ENCODE peak calls at places on chromosomes 4 and X, in four cellular contexts. One of them, this sample, is unnamed. For H3K4me1, the result is how much of the 10 kb centered on the place peaks cover.

GRCh38 chrX:81120936-81121351 is 80.8 kb downstream of the HMGN5 start:
- DNase-seq in upper lobe of left lung: peak
- DNase-seq in spleen: no peak
- DNase-seq in K562: peak
- DNase-seq in this sample: no peak

GRCh38 chr4:142405021-142405991 is 440.8 kb downstream of the INPP4B start:
- DNase-seq in spleen: no peak
- DNase-seq in K562: no peak
- DNase-seq in upper lobe of left lung: peak
- DNase-seq in this sample: no peak

GRCh38 chr4:113701156-113701555 is 60.4 kb downstream of the CAMK2D start:
- DNase-seq in K562: no peak
- DNase-seq in upper lobe of left lung: no peak
- DNase-seq in spleen: no peak
- DNase-seq in this sample: no peak

GRCh38 chr4:13208558-13209193 is 275.5 kb downstream of the RAB28 start:
- DNase-seq in spleen: no peak
- DNase-seq in upper lobe of left lung: no peak
- DNase-seq in K562: peak
- DNase-seq in this sample: no peak

GRCh38 chr4:84915396-84915780 is 51.1 kb downstream of the WDFY3 start:
- DNase-seq in upper lobe of left lung: no peak
- DNase-seq in spleen: no peak
- DNase-seq in K562: no peak
- DNase-seq in this sample: no peak

GRCh38 chr4:84319124-84319523 is 180.0 kb downstream of the NKX6-1 start:
- DNase-seq in spleen: no peak
- DNase-seq in K562: no peak
- DNase-seq in upper lobe of left lung: peak
- DNase-seq in this sample: no peak

GRCh38 chr4:82519072-82519471 is 42.7 kb downstream of the TMEM150C start:
- DNase-seq in spleen: no peak
- DNase-seq in upper lobe of left lung: no peak
- DNase-seq in K562: no peak
- DNase-seq in this sample: no peak

GRCh38 chr4:189124149-189124758 is 816.4 kb upstream of the FRG1 start:
- DNase-seq in K562: no peak
- DNase-seq in spleen: no peak
- DNase-seq in upper lobe of left lung: no peak
- DNase-seq in this sample: no peak

GRCh38 chrX:120262781-120263719 is 12.4 kb downstream of the ZBTB33 start:
- DNase-seq in spleen: no peak
- DNase-seq in upper lobe of left lung: no peak
- DNase-seq in K562: no peak
- DNase-seq in this sample: no peak

GRCh38 chrX:10077425-10078188 is 79.2 kb upstream of the CLCN4 start:
- DNase-seq in K562: no peak
- DNase-seq in spleen: no peak
- DNase-seq in upper lobe of left lung: no peak
- DNase-seq in this sample: no peak

GRCh38 chr4:109012286-109012880 is 249.5 kb upstream of the ETNPPL start:
- DNase-seq in K562: no peak
- DNase-seq in spleen: no peak
- DNase-seq in upper lobe of left lung: no peak
- DNase-seq in this sample: no peak

GRCh38 chr4:38322709-38323108 is 341.3 kb upstream of the KLF3 start:
- DNase-seq in upper lobe of left lung: no peak
- DNase-seq in spleen: no peak
- DNase-seq in K562: peak
- DNase-seq in this sample: no peak

DNA sequence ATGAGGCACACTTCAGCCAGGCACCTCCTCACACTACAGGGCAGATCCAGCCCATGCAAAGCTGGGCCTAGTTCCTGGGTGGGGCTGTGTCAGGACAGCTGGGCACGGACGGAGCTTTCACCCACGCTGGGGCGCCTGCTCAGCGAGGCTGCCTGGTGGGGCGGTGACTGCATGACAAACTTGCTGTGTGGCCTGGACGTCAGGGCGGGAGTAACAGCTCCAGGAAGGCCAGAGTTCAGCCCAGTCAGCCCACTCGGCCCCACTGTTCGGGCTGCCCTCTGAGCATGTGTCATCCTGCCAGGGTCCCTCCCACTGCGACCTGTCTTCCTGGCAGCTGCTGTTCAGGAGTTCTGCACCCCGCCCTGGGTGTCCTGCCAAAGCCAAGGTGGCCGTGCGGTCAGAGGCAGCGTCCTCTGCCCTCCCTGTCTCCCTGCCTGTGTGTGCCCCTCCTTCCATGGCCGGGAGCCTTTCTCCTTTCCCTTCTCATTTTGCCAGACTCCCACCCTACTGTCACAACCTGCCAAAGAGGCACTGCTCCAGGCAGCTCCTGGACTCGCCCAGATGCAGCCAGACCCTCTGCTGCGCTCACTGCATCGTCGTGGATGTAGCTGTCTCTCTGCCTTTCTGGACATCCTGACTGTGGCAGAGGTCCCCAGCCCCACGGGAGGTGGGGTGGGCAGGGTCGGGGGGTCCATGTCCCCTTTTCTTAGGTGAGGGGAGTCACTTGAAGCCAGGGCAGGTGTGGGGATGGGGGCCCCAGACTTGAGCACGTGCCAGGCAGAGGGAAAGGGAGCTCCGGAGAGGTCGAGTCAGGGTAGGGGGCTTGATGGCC is 33.0 kb upstream of the KIAA0232 start:
- DNase-seq in upper lobe of left lung: peak
- DNase-seq in K562: peak
- DNase-seq in spleen: peak
- DNase-seq in this sample: peak
- H3K4me1 ChIP-seq in upper lobe of left lung: under half
- H3K4me1 ChIP-seq in K562: half or more
- H3K4me1 ChIP-seq in spleen: under half
- H3K4me1 ChIP-seq in this sample: half or more

GRCh38 chr4:2262944-2263250 is 988 bp upstream of the MXD4 start:
- DNase-seq in upper lobe of left lung: no peak
- DNase-seq in K562: no peak
- DNase-seq in spleen: no peak
- DNase-seq in this sample: no peak

GRCh38 chr4:2261110-2261852 is 628 bp downstream of the MXD4 start:
- DNase-seq in upper lobe of left lung: peak
- DNase-seq in K562: peak
- DNase-seq in spleen: peak
- DNase-seq in this sample: peak

GRCh38 chr4:2262145-2262943 is 435 bp upstream of the MXD4 start:
- DNase-seq in spleen: peak
- DNase-seq in K562: peak
- DNase-seq in upper lobe of left lung: peak
- DNase-seq in this sample: peak

GRCh38 chr4:2260336-2261109 is 1.4 kb downstream of the MXD4 start:
- DNase-seq in upper lobe of left lung: peak
- DNase-seq in K562: no peak
- DNase-seq in spleen: peak
- DNase-seq in this sample: peak

GRCh38 chr4:2261853-2262144 is at the start of gene MXD4:
- DNase-seq in K562: no peak
- DNase-seq in upper lobe of left lung: no peak
- DNase-seq in spleen: no peak
- DNase-seq in this sample: no peak
- H3K27ac ChIP-seq in K562: peak
- H3K27ac ChIP-seq in upper lobe of left lung: peak
- H3K27ac ChIP-seq in spleen: peak
- H3K27ac ChIP-seq in this sample: peak

GRCh38 chrX:130658310-130658709 is 244.7 kb downstream of the ENOX2 start:
- DNase-seq in K562: no peak
- DNase-seq in upper lobe of left lung: no peak
- DNase-seq in spleen: no peak
- DNase-seq in this sample: no peak
- TF ChIP-seq POLR2AphosphoS5 in K562: no peak
- TF ChIP-seq POLR2AphosphoS5 in upper lobe of left lung: no peak
- TF ChIP-seq POLR2AphosphoS5 in spleen: no peak
- TF ChIP-seq POLR2AphosphoS5 in this sample: no peak

GRCh38 chr4:98781641-98782348 is 123.4 kb upstream of the TSPAN5 start:
- DNase-seq in spleen: no peak
- DNase-seq in K562: no peak
- DNase-seq in upper lobe of left lung: no peak
- DNase-seq in this sample: no peak
- H3K4me1 ChIP-seq in spleen: under half
- H3K4me1 ChIP-seq in K562: under half
- H3K4me1 ChIP-seq in upper lobe of left lung: under half
- H3K4me1 ChIP-seq in this sample: under half

GRCh38 chrX:154484255-154485149 is 1.9 kb downstream of the UBL4A start:
- DNase-seq in upper lobe of left lung: no peak
- DNase-seq in spleen: peak
- DNase-seq in K562: peak
- DNase-seq in this sample: peak

GRCh38 chrX:154486396-154487207 is at the start of gene UBL4A:
- DNase-seq in upper lobe of left lung: peak
- DNase-seq in K562: peak
- DNase-seq in spleen: peak
- DNase-seq in this sample: peak

GRCh38 chrX:154487518-154488290 is 1.3 kb upstream of the UBL4A start:
- DNase-seq in spleen: peak
- DNase-seq in K562: no peak
- DNase-seq in upper lobe of left lung: no peak
- DNase-seq in this sample: no peak

GRCh38 chrX:154485150-154486051 is 1.0 kb downstream of the UBL4A start:
- DNase-seq in spleen: peak
- DNase-seq in K562: no peak
- DNase-seq in upper lobe of left lung: no peak
- DNase-seq in this sample: no peak

GRCh38 chrX:154486052-154486395 is 391 bp downstream of the UBL4A start:
- DNase-seq in K562: peak
- DNase-seq in spleen: peak
- DNase-seq in upper lobe of left lung: no peak
- DNase-seq in this sample: no peak
- H3K27ac ChIP-seq in K562: peak
- H3K27ac ChIP-seq in spleen: peak
- H3K27ac ChIP-seq in upper lobe of left lung: peak
- H3K27ac ChIP-seq in this sample: peak

DNA sequence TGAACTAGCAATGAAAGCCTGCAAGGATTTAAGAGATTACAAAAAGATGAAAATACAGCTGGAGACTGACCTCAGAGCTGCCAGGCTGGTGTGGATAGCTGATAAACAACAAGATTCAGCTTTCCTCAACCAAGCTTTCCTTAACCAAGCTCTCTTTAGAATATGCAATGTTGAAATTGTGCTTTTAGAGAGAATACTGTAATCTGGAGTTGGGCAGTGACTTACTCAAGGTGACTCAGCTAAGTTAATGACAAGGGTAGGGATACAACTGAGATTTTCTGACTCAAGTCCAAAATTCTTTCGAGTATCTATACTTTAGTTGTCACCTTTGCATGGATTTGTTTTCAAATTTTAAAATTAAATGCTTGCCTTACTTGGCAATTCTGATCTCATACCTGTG is 98.0 kb downstream of the AMMECR1 start:
- DNase-seq in upper lobe of left lung: no peak
- DNase-seq in K562: no peak
- DNase-seq in spleen: no peak
- DNase-seq in this sample: no peak
- TF ChIP-seq POLR2AphosphoS5 in upper lobe of left lung: no peak
- TF ChIP-seq POLR2AphosphoS5 in K562: no peak
- TF ChIP-seq POLR2AphosphoS5 in spleen: no peak
- TF ChIP-seq POLR2AphosphoS5 in this sample: no peak

DNA sequence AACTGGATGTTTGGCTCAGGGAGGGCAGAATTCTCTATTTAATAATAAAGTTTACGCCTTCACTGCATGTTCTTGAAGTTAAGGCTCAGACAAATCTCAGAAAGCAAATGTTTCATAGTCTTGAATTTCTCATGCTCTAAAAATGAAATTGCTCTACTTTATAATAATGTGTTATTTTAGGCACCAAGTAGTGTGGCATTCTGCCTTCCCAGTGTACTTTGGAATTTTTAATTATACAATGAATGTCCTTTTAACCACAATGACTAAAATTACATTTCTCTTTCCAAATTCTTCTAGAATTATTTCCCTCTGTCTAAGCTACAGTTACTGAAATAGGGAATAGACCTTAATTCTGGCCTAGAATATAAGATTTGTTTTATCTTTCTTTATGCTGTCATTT is 97.9 kb upstream of the PDE5A start:
- DNase-seq in upper lobe of left lung: no peak
- DNase-seq in spleen: no peak
- DNase-seq in K562: no peak
- DNase-seq in this sample: no peak
- H3K4me1 ChIP-seq in upper lobe of left lung: under half
- H3K4me1 ChIP-seq in spleen: under half
- H3K4me1 ChIP-seq in K562: under half
- H3K4me1 ChIP-seq in this sample: under half

GRCh38 chr4:140061194-140061593 is 92.8 kb downstream of the MAML3 start:
- DNase-seq in spleen: no peak
- DNase-seq in K562: no peak
- DNase-seq in upper lobe of left lung: no peak
- DNase-seq in this sample: no peak
- H3K27ac ChIP-seq in spleen: no peak
- H3K27ac ChIP-seq in K562: no peak
- H3K27ac ChIP-seq in upper lobe of left lung: no peak
- H3K27ac ChIP-seq in this sample: no peak

GRCh38 chr4:81352476-81352875 is 119.2 kb downstream of the RASGEF1B start:
- DNase-seq in K562: no peak
- DNase-seq in spleen: no peak
- DNase-seq in upper lobe of left lung: no peak
- DNase-seq in this sample: no peak

GRCh38 chr4:81353861-81354260 is 117.8 kb downstream of the RASGEF1B start:
- DNase-seq in upper lobe of left lung: no peak
- DNase-seq in K562: no peak
- DNase-seq in spleen: no peak
- DNase-seq in this sample: no peak

GRCh38 chr4:81346719-81347118 is 125.0 kb downstream of the RASGEF1B start:
- DNase-seq in spleen: no peak
- DNase-seq in K562: no peak
- DNase-seq in upper lobe of left lung: no peak
- DNase-seq in this sample: no peak

GRCh38 chr4:81355136-81355535 is 116.6 kb downstream of the RASGEF1B start:
- DNase-seq in upper lobe of left lung: no peak
- DNase-seq in K562: no peak
- DNase-seq in spleen: no peak
- DNase-seq in this sample: no peak

GRCh38 chr4:81351653-81352455 is 119.9 kb downstream of the RASGEF1B start:
- DNase-seq in K562: peak
- DNase-seq in spleen: peak
- DNase-seq in upper lobe of left lung: peak
- DNase-seq in this sample: peak
- TF ChIP-seq POLR2AphosphoS5 in K562: no peak
- TF ChIP-seq POLR2AphosphoS5 in spleen: no peak
- TF ChIP-seq POLR2AphosphoS5 in upper lobe of left lung: no peak
- TF ChIP-seq POLR2AphosphoS5 in this sample: no peak

DNA sequence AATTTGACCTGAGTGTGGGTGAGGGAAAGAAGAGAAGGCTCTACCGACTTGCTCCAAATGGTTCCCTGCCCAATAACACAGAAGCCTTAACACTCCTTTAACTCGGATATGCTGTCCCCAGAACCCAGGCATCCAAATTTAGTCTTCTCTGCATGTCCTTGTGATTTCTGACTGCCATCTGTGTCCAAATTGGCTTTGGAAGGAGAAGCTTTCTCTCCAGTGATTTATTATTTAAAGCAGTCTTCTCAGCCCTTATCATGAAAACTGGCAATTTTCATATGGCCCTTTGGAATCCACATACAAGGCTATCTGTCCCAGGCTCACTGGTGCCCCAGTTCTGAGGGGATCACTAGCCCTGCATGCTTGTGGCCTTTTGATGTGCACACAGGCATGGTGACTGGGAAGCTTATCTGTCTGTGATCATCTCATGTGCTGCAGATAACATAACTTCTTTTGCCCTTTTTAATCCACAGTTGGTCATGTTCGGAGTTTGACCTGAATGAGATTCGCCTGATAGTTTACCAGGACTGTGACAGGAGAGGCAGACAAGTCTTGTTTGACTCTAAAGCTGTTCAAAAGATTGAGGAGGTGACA is 56.7 kb downstream of the FNIP2 start:
- DNase-seq in K562: no peak
- DNase-seq in spleen: no peak
- DNase-seq in upper lobe of left lung: no peak
- DNase-seq in this sample: no peak
- H3K4me1 ChIP-seq in K562: under half
- H3K4me1 ChIP-seq in spleen: under half
- H3K4me1 ChIP-seq in upper lobe of left lung: half or more
- H3K4me1 ChIP-seq in this sample: half or more